ENCODE peak calls at places on chromosomes 11 and 22, in eight cellular contexts. N is lower leg skin, I is endothelial cell, F is thoracic aorta, C is uterus, G is psoas muscle, P is vagina, H is tibial nerve. K is an unnamed sample.

GRCh38 chr11:71459076-71459766 is 6.2 kb downstream of the NADSYN1 start:
- DNase-seq in P (no peak), H (no peak), F (no peak), N (no peak), C (no peak), G (peak), I (no peak), K (no peak)

GRCh38 chr11:59778122-59778521 is 22.9 kb downstream of the STX3 start:
- DNase-seq in I (no peak), G (no peak), N (no peak), F (no peak), C (no peak), H (no peak), P (no peak), K (no peak)

GRCh38 chr11:45270946-45271345 is 15.2 kb downstream of the SYT13 start:
- DNase-seq in P (no peak), F (no peak), N (no peak), C (no peak), G (no peak), H (no peak), I (no peak), K (no peak)

GRCh38 chr22:17388235-17388634 is 19.0 kb downstream of the CECR2 start:
- DNase-seq in P (no peak), F (no peak), I (no peak), H (no peak), N (no peak), C (no peak), G (no peak), K (no peak)

GRCh38 chr11:46526489-46527215 is 67.2 kb downstream of the AMBRA1 start:
- DNase-seq in I (no peak), F (no peak), G (no peak), P (no peak), H (no peak), C (no peak), N (no peak), K (no peak)

GRCh38 chr11:67545280-67545679 is 22.0 kb upstream of the CABP2 start:
- DNase-seq in G (no peak), P (no peak), I (no peak), F (no peak), H (no peak), C (no peak), N (no peak), K (no peak)

GRCh38 chr22:43101306-43101705 is 9.2 kb upstream of the BIK start:
- DNase-seq in H (no peak), I (no peak), F (no peak), P (no peak), N (no peak), G (no peak), C (no peak), K (no peak)

GRCh38 chr11:119166368-119167076 is 2.0 kb upstream of the NLRX1 start:
- DNase-seq in F (no peak), H (no peak), C (no peak), P (no peak), G (peak), I (no peak), N (no peak), K (no peak)

GRCh38 chr11:68049509-68050370 is 10.9 kb downstream of the TCIRG1 start:
- DNase-seq in H (no peak), N (no peak), I (no peak), G (peak), C (no peak), P (no peak), F (no peak), K (no peak)

GRCh38 chr22:26801449-26801848 is 144.1 kb downstream of the MIAT start:
- DNase-seq in H (no peak), N (no peak), P (no peak), G (no peak), C (no peak), I (no peak), F (no peak), K (no peak)

GRCh38 chr22:26800858-26801257 is 143.5 kb downstream of the MIAT start:
- DNase-seq in H (no peak), C (no peak), F (no peak), G (no peak), I (no peak), P (no peak), N (no peak), K (no peak)

GRCh38 chr22:26796785-26797184 is 139.4 kb downstream of the MIAT start:
- DNase-seq in F (no peak), H (no peak), I (no peak), G (no peak), C (no peak), P (no peak), N (no peak), K (no peak)

GRCh38 chr22:26798433-26799065 is 141.2 kb downstream of the MIAT start:
- DNase-seq in C (no peak), N (no peak), F (no peak), H (no peak), P (no peak), G (no peak), I (no peak), K (no peak)

DNA sequence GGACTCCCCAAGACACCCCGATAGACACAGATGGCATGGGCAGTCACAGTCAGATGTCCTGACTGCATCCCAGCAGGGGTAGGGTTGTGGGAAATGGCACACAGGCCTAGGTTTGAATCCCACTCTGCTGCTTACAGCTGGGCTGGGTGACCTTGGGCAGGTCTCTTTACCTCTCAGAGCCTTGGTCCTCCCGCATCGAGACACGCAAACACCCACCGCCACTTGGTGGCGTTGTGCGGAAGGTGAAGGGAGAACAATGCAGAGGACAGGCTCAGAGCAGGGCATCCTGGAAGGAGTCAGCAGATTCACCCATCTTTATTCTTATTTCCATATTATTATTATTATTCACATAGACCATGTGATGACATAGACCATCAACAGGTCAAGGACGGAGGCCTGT is 140.5 kb downstream of the MIAT start:
- DNase-seq in C (no peak), G (no peak), H (no peak), N (no peak), I (peak), P (no peak), F (no peak), K (no peak)
- TF ChIP-seq CTCF in C (no peak), G (no peak), H (no peak), N (no peak), I (no peak), P (no peak), F (no peak), K (no peak)

GRCh38 chr22:34038801-34039200 is 118.5 kb upstream of the LARGE1 start:
- DNase-seq in G (no peak), N (no peak), C (no peak), I (no peak), H (no peak), P (no peak), F (no peak), K (no peak)
- TF ChIP-seq CTCF in G (no peak), N (no peak), C (no peak), I (no peak), H (no peak), P (no peak), F (no peak), K (no peak)

DNA sequence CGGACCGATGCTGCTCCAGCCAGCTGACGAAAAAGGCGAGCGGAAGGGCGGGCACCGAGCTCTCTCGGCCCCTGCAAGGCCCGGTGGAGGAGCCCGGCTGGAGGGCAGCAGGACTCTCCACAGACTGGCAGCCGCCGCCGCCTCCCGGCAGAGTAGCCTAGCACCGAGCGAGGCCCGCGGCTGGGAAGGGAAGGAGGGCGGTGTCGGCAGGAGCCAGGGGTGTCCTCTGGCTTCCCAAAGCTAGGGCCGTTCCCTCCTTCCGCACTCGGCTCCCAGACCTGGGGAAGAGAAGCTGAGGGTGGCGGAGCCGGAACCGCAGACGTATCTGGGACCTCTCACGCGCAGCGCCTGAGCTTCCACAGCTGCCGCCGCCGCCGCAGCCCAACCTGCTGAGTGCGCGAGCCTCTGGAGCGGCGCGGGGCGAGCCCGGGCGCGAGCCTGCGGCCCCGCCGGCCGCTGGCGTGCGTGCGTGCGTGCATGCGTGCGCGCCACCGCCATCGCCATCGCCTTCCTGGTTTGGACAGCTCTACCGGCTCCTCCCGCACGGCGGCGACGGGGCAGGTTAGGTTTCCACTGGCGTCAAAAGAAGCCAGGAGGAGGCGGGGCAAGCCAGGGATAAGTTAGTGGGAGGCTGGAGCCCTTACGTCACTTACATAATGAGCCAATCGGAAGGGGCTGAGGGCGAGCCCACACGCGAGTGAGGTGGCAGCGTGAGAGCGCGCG is at the start of gene RAB6A:
- DNase-seq in F (peak), I (peak), P (peak), H (peak), N (peak), G (peak), C (peak), K (peak)
- TF ChIP-seq CTCF in F (peak), I (no peak), P (no peak), H (peak), N (no peak), G (peak), C (peak), K (no peak)

DNA sequence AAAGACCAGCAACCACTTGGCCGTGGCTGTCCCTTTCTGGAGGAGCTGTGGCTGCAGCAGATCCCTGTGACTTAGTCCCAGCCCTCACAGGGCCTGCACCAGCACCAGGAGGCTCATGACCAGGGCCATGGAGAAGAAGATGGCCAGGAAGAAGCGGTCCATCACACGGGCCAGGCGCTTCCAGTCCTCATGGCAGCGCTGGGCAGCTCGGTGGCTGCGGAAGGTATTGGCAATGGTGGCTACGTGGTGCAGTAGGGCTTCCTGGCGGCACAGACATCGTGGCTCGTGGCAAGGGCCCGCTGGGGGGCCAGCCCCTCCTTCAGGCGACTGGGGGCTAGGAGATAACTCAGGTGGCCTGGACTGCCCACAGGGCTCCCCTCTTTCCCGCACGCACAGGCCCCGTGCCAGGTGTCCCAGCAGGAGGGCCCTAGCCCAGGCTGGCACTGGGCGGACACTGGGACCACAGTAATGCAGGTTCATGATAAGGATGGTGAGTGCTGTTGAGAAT is 5.1 kb downstream of the CHRNA10 start:
- DNase-seq in P (no peak), F (no peak), H (no peak), G (no peak), N (peak), I (no peak), C (no peak), K (no peak)
- TF ChIP-seq CTCF in P (no peak), F (no peak), H (no peak), G (no peak), N (no peak), I (no peak), C (no peak), K (no peak)